ENCODE peak calls at places on chromosomes 7 and 10, in five cellular contexts. D is mammary epithelial cell, Y is fibroblast of lung, I is neural progenitor cell, W is HCT116. K is an unnamed sample. For H3K4me1, the result is how much of the 10 kb centered on the place peaks cover.

GRCh38 chr7:22979251-22979650 is 34.7 kb downstream of the HYCC1 start:
- DNase-seq in D (no peak), Y (no peak), I (no peak), W (no peak), K (no peak)

GRCh38 chr7:33108591-33108930 is 643 bp downstream of the RP9 start:
- DNase-seq in D (peak), Y (no peak), I (peak), W (no peak), K (peak)

GRCh38 chr7:92830047-92830446 is 6.3 kb downstream of the CDK6 start:
- DNase-seq in D (no peak), Y (no peak), I (no peak), W (no peak), K (no peak)

GRCh38 chr10:126075009-126075408 is 178.6 kb downstream of the FANK1 start:
- DNase-seq in D (peak), Y (peak), I (no peak), W (no peak), K (no peak)

GRCh38 chr10:1149793-1150637 is 93.8 kb downstream of the WDR37 start:
- DNase-seq in D (no peak), Y (no peak), I (no peak), W (no peak), K (peak)

GRCh38 chr10:670038-670437 is 19.4 kb downstream of the DIP2C start:
- DNase-seq in D (no peak), Y (no peak), I (no peak), W (no peak), K (no peak)

GRCh38 chr10:87652261-87652660 is 7.4 kb upstream of the PAPSS2 start:
- DNase-seq in D (no peak), Y (no peak), I (no peak), W (no peak), K (no peak)

GRCh38 chr10:9081253-9081652 is 1026.8 kb downstream of the GATA3 start:
- DNase-seq in D (peak), Y (peak), I (no peak), W (no peak), K (no peak)

GRCh38 chr7:150959739-150960734 is 18.1 kb downstream of the KCNH2 start:
- DNase-seq in D (no peak), Y (no peak), I (no peak), W (no peak), K (no peak)

GRCh38 chr7:111438369-111439289 is 123.7 kb downstream of the IMMP2L start:
- DNase-seq in D (peak), Y (peak), I (peak), W (no peak), K (no peak)

GRCh38 chr7:111096997-111097396 is 6.1 kb downstream of the LRRN3 start:
- DNase-seq in D (no peak), Y (no peak), I (peak), W (no peak), K (no peak)

GRCh38 chr7:80279760-80280159 is 145.1 kb downstream of the GNAI1 start:
- DNase-seq in D (no peak), Y (no peak), I (no peak), W (no peak), K (peak)

GRCh38 chr10:62590305-62590704 is 214.2 kb upstream of the ADO start:
- DNase-seq in D (no peak), Y (peak), I (no peak), W (no peak), K (no peak)

GRCh38 chr7:142894112-142894835 is 8.7 kb upstream of the TRPV6 start:
- DNase-seq in D (no peak), Y (no peak), I (no peak), W (no peak), K (no peak)

GRCh38 chr10:7563368-7563767 is 103.4 kb downstream of the ITIH5 start:
- DNase-seq in D (no peak), Y (peak), I (no peak), W (no peak), K (peak)

GRCh38 chr10:124978376-124978725 is 36.4 kb downstream of the ZRANB1 start:
- DNase-seq in D (no peak), Y (no peak), I (no peak), W (no peak), K (no peak)

GRCh38 chr7:26868841-26869505 is 4.6 kb upstream of the SKAP2 start:
- DNase-seq in D (peak), Y (no peak), I (no peak), W (peak), K (no peak)

GRCh38 chr10:83680470-83680891 is 458.8 kb upstream of the GHITM start:
- DNase-seq in D (no peak), Y (no peak), I (no peak), W (no peak), K (no peak)

GRCh38 chr7:157700237-157701005 is 363.6 kb downstream of the DNAJB6 start:
- DNase-seq in D (no peak), Y (no peak), I (peak), W (no peak), K (no peak)

GRCh38 chr10:88981435-88981834 is 9.2 kb upstream of the FAS start:
- DNase-seq in D (no peak), Y (no peak), I (no peak), W (no peak), K (no peak)

GRCh38 chr7:25028370-25028971 is 48.5 kb upstream of the OSBPL3 start:
- DNase-seq in D (peak), Y (peak), I (no peak), W (no peak), K (peak)

GRCh38 chr10:48271323-48271722 is 3.2 kb downstream of the FRMPD2 start:
- DNase-seq in D (no peak), Y (no peak), I (no peak), W (no peak), K (no peak)
- H3K4me2 ChIP-seq in D (no peak), Y (no peak), I (no peak), W (no peak), K (no peak)

DNA sequence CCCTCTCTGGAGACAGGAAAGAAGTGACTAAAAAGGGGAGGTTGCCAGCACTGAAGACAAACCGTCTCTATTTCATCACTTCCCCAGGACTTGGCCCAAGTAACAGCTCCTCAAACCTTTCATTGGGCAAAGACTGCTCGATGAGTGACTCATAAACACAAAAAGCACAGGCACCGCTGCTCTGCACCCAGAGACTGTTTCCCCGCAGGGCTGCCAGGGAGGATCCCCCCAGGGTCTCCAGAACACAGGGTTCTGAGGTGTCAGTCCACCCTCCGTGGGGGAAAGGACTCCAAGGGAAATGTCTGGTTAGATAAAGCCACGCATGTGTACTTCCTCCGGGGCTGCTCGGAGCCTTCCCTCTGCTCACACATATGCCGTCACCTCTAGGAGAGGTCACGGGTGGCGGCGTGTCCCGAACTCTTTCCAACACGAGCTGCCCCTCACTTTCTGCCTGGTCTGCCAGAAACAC is 59.9 kb downstream of the INSIG1 start:
- DNase-seq in D (peak), Y (no peak), I (no peak), W (no peak), K (no peak)
- H3K4me1 ChIP-seq in D (under half), Y (under half), I (under half), W (under half), K (under half)

GRCh38 chr10:101291254-101292193 is 62.3 kb upstream of the LBX1 start:
- DNase-seq in D (no peak), Y (no peak), I (peak), W (no peak), K (peak)

GRCh38 chr10:101294109-101294508 is 59.9 kb upstream of the BTRC start:
- DNase-seq in D (no peak), Y (no peak), I (no peak), W (no peak), K (no peak)

GRCh38 chr10:101290415-101290814 is 61.2 kb upstream of the LBX1 start:
- DNase-seq in D (no peak), Y (no peak), I (no peak), W (no peak), K (no peak)

GRCh38 chr10:101293007-101293723 is 60.8 kb upstream of the BTRC start:
- DNase-seq in D (no peak), Y (no peak), I (peak), W (no peak), K (no peak)

GRCh38 chr10:101292194-101293006 is 61.6 kb upstream of the BTRC start:
- DNase-seq in D (no peak), Y (peak), I (peak), W (no peak), K (peak)
- TF ChIP-seq EZH2 in D (no peak), Y (no peak), I (peak), W (no peak), K (no peak)

DNA sequence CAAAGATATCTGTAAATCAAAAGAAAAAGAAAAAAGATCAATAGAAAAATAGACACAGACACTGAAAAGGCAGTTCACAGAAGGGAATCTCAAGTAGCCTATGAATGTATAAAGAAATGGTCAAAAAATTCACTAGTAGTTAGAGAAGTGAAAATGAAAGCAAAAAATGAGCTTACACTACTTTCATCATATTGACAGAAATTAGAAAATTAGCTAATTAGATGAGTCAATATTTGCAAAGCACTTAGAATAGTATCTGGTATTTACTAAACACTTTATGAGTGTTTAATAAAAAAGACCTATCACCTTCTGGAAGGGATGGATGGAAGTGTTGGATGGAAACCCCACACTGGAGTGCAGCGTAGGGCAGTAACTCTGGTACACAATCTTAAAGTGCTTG is 1.7 kb upstream of the CFAP58 start:
- DNase-seq in D (no peak), Y (no peak), I (no peak), W (no peak), K (no peak)
- H3K4me2 ChIP-seq in D (peak), Y (peak), I (no peak), W (no peak), K (no peak)

K was measured in hepatocyte.